ENCODE peak calls at places on chromosomes 12 and 14, in eight cellular contexts. K is HepG2, V is suprapubic skin, B is transverse colon, P is GM12878, L is vagina, O is HCT116, A is adrenal gland. E is an unnamed sample. For H3K27me3, the result is how much of the 10 kb centered on the place peaks cover.

GRCh38 chr12:8031872-8032241 is 659 bp upstream of the FOXJ2 start:
- DNase-seq in B (no peak), P (no peak), K (no peak), O (no peak), L (no peak), A (no peak), V (no peak), E (no peak)

GRCh38 chr12:105235747-105236476 is at the start of gene APPL2:
- DNase-seq in K (peak), O (peak), B (peak), L (no peak), P (peak), A (peak), V (peak), E (peak)

GRCh38 chr12:55132816-55133215 is 6.6 kb downstream of the OR9K2 start:
- DNase-seq in V (no peak), L (no peak), K (no peak), A (no peak), B (no peak), P (no peak), O (no peak), E (no peak)

GRCh38 chr14:91258021-91258618 is 13.6 kb upstream of the GPR68 start:
- DNase-seq in L (no peak), O (no peak), K (no peak), A (peak), V (no peak), P (no peak), B (peak), E (no peak)

GRCh38 chr12:110689002-110689600 is at the start of gene HVCN1:
- DNase-seq in O (no peak), A (peak), L (no peak), V (peak), P (no peak), B (peak), K (no peak), E (peak)

GRCh38 chr12:21828779-21829178 is 54.3 kb upstream of the KCNJ8 start:
- DNase-seq in P (no peak), B (peak), V (no peak), K (no peak), A (no peak), L (no peak), O (no peak), E (no peak)

GRCh38 chr14:96264850-96265249 is 8.8 kb downstream of the BDKRB1 start:
- DNase-seq in P (no peak), V (no peak), L (no peak), B (no peak), K (no peak), A (no peak), O (no peak), E (no peak)

GRCh38 chr12:131203666-131204415 is 250.1 kb downstream of the ADGRD1 start:
- DNase-seq in A (no peak), O (no peak), B (no peak), P (no peak), K (no peak), V (no peak), L (peak), E (peak)

GRCh38 chr12:103841690-103842584 is 903 bp upstream of the NT5DC3 start:
- DNase-seq in L (no peak), P (no peak), A (peak), B (no peak), K (peak), V (no peak), O (peak), E (peak)

GRCh38 chr12:65823481-65824313 is 586 bp upstream of the HMGA2 start:
- DNase-seq in O (peak), A (peak), B (peak), K (peak), V (no peak), P (no peak), L (no peak), E (peak)
- H3K27me3 ChIP-seq in O (under half), A (half or more), B (half or more), K (under half), V (half or more), P (under half), L (under half), E (under half)

GRCh38 chr14:60721331-60722162 is 2.6 kb downstream of the SIX4 start:
- DNase-seq in V (peak), P (no peak), B (peak), A (peak), L (no peak), K (peak), O (peak), E (peak)
- TF ChIP-seq CTCF in V (no peak), P (peak), B (no peak), A (no peak), L (no peak), K (peak), O (peak), E (peak)

GRCh38 chr14:54395716-54396115 is 1.1 kb upstream of the CDKN3 start:
- DNase-seq in B (no peak), L (no peak), A (no peak), V (no peak), K (no peak), O (no peak), P (no peak), E (no peak)

GRCh38 chr14:54395284-54395683 is 1.5 kb upstream of the CDKN3 start:
- DNase-seq in K (no peak), P (no peak), O (no peak), A (no peak), L (no peak), B (no peak), V (no peak), E (no peak)

GRCh38 chr14:54396183-54396492 is 669 bp upstream of the CDKN3 start:
- DNase-seq in P (no peak), B (no peak), O (no peak), V (no peak), L (no peak), K (no peak), A (no peak), E (no peak)

GRCh38 chr14:54398028-54398368 is 1.2 kb downstream of the CDKN3 start:
- DNase-seq in O (no peak), A (no peak), K (no peak), L (no peak), V (no peak), B (no peak), P (no peak), E (no peak)

DNA sequence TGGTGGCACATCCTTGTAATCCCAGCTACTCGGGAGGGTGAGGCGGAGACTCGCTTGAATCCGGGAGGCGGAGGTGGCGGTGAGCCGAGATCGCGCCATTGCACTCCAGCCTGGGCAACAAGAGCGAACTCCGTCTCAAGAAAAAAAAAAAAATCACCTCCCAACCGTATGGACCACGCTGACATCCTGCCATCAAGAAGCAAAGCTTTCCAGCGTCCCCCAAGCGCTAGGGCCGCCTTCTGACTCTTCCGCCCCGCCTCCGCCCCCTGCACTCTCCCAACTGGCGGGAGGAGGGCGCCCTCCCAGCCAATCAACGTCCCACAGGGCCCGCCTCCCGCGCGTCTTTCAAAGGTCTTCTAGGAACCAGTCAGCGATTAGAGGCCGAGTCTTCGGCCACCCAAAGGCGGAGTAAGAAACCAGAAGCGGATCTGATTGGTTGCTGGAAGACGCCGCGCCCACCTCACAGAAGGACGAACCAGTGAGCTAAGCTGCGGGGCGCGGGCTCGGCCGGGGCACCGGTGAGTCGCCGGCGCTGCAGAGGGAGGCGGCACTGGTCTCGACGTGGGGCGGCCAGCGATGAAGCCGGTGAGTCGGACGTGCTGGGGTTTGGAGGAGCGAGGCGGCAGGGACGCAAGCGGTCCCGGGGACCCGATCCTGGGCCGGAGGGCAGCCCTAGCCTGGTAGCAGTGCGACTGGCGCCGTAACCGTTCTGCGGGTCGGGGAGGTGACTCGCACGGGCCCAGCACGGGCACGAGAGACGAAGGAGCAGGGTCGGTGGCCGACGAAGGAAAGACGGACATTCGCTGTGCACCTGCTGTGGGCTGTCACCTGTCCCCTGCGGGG is at the start of gene CDKN3:
- DNase-seq in P (peak), V (peak), K (peak), L (no peak), B (peak), O (peak), A (peak), E (peak)
- TF ChIP-seq POLR2A in P (peak), V (no peak), K (peak), L (no peak), B (peak), O (peak), A (peak), E (peak)

DNA sequence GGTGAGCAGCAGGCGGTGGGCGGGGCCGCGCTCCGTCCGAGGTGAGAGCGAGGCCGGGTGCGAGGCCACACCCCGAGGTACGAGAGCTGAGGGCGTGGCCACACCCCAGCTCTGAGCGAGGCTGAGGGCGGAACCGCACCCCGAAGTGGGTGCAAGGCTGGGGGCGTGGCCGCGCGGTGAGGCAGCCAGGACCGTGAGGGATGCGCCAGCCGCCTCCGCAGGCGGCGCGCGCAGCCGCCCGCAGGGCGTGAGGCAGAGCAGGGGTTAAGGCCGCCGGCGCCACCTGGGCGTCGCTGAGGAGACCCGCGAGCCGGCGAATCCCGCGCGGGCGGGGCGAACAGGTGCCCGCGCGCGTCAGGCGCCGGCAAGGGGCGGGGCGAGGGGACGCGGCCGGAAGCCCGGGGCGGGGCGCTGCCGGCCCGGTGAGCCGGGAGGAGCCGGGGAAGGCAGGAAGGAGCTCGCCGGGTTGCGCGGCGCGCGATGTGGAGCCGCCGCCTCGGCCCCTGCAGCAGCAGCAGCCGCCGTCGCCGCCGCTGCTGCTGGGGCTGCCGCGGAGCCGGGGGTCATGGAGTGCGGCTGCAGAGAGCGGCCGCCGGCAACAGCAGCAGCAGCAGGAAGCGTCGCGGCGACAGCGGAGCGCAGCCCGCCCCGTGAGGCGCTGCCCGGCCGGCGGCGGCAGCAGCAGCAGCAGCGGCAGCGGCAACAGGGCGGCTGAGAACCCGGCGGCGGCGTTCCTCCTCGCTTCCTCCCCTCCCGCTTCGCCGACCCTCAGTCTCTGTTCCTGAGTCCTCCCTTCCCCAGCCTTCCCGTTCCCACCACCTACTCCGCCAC is at the start of gene BICDL1:
- DNase-seq in K (peak), L (no peak), P (peak), B (peak), O (peak), V (peak), A (peak), E (peak)
- H3K27me3 ChIP-seq in K (under half), L (under half), P (under half), B (half or more), O (under half), V (under half), A (under half), E (under half)

GRCh38 chr14:24816929-24817637 is 183.1 kb upstream of the GZMB start:
- DNase-seq in K (peak), O (no peak), P (no peak), L (no peak), V (no peak), A (no peak), B (peak), E (peak)

GRCh38 chr14:24818054-24818822 is 184.2 kb upstream of the GZMB start:
- DNase-seq in O (no peak), L (no peak), A (peak), V (no peak), B (peak), P (no peak), K (peak), E (peak)

GRCh38 chr14:24818823-24819341 is 184.9 kb upstream of the GZMB start:
- DNase-seq in V (no peak), L (no peak), B (no peak), K (no peak), O (no peak), A (no peak), P (no peak), E (no peak)

GRCh38 chr14:24816011-24816928 is 182.3 kb upstream of the GZMB start:
- DNase-seq in K (peak), P (no peak), O (no peak), A (peak), B (peak), V (no peak), L (no peak), E (peak)

GRCh38 chr14:24817638-24818053 is 183.7 kb upstream of the GZMB start:
- DNase-seq in B (peak), L (no peak), K (no peak), O (no peak), V (no peak), A (no peak), P (no peak), E (no peak)
- TF ChIP-seq CTCF in B (no peak), L (peak), K (peak), O (no peak), V (no peak), A (no peak), P (peak), E (no peak)

DNA sequence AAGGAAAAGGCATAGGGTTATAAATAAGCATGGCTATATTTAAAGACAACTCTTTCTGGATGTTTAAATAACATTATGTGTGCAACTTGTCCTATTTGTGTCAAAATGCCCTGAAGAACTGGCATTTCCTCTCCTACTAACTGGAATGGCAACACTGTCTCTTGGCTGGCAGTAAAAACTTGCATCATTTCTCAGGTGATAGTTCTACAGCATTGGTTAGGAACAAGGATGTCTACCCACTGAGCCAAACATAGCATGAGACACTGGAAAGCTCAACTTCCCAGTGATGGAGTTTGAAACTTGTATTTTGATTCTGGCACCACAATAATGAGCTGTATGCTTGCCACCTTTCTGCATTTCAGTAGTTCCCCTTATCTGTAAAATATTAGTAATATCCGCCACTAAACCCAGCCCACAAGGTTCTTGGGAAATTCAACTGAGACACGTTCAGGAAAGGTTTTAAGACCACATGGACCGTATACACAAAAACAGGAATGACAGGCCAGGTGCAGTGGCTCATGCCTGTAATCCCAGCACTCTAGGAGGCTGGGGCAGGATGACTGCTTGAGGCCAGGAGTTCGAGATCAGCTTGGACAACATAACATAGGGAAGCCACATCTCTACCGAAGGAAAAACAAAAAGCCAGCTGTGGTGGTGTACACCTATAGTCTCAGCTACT is 5.1 kb downstream of the SLC38A2 start:
- DNase-seq in O (no peak), V (no peak), A (no peak), L (no peak), K (no peak), P (no peak), B (no peak), E (no peak)
- TF ChIP-seq POLR2A in O (no peak), V (no peak), A (peak), L (no peak), K (peak), P (no peak), B (no peak), E (no peak)

DNA sequence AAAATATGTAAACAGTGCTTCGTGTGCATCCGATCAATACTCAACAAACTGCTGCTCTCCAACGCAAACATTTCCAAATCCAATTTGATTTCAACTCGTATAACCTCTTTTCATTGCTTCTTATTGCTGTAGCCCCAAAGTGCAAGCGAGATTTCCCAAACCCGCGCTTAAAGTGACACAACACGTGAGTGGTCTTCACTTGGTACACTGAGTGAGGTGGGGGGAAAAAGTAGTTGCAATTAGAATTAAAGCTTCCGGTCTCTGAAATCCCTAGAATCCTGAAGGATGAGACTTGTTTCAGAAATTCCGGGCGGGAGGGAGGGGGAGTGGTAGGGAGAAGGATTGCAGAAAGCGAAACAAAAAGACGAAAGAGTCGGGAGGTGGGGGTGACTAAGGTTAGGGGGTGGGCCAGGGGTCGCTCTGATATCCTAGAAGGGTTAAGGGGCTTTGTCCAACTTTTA is 387.5 kb downstream of the BCAT1 start:
- DNase-seq in B (peak), A (no peak), O (no peak), P (no peak), L (no peak), V (no peak), K (no peak), E (no peak)
- H3K27me3 ChIP-seq in B (half or more), A (under half), O (under half), P (under half), L (under half), V (under half), K (under half), E (under half)

E was measured in Peyer's patch.